ENCODE peak calls at places on chromosomes 1 and 21, in eight cellular contexts. C, G, I, F, S, W, V and Z are unnamed samples.

GRCh38 chr1:199273837-199274379 is 635.1 kb downstream of the PTPRC start:
- DNase-seq in C (no peak), G (peak), I (peak), F (peak), S (no peak), W (no peak), V (no peak), Z (peak)

GRCh38 chr21:14987370-14988170 is 77.2 kb downstream of the NRIP1 start:
- DNase-seq in C (no peak), G (no peak), I (no peak), F (no peak), S (no peak), W (no peak), V (no peak), Z (no peak)

GRCh38 chr1:109618614-109619404 is 607 bp downstream of the GNAT2 start:
- DNase-seq in C (no peak), G (no peak), I (no peak), F (no peak), S (no peak), W (peak), V (no peak), Z (no peak)

GRCh38 chr1:13730751-13731482 is 30.9 kb downstream of the PRDM2 start:
- DNase-seq in C (peak), G (no peak), I (no peak), F (peak), S (no peak), W (no peak), V (peak), Z (peak)

GRCh38 chr1:56894014-56894413 is 39.4 kb downstream of the C8A start:
- DNase-seq in C (no peak), G (no peak), I (no peak), F (no peak), S (no peak), W (no peak), V (no peak), Z (no peak)

GRCh38 chr1:209249785-209250441 is 333.6 kb upstream of the CAMK1G start:
- DNase-seq in C (no peak), G (no peak), I (no peak), F (no peak), S (no peak), W (peak), V (no peak), Z (no peak)

GRCh38 chr1:240149488-240150094 is 57.9 kb downstream of the FMN2 start:
- DNase-seq in C (no peak), G (peak), I (no peak), F (peak), S (peak), W (no peak), V (no peak), Z (peak)

GRCh38 chr1:226903819-226904710 is 33.6 kb downstream of the PSEN2 start:
- DNase-seq in C (no peak), G (peak), I (no peak), F (peak), S (no peak), W (peak), V (no peak), Z (peak)

GRCh38 chr1:89546082-89546889 is 21.7 kb downstream of the LRRC8B start:
- DNase-seq in C (no peak), G (peak), I (peak), F (peak), S (no peak), W (peak), V (no peak), Z (peak)

GRCh38 chr1:24707659-24708058 is 37.6 kb upstream of the CLIC4 start:
- DNase-seq in C (no peak), G (peak), I (no peak), F (no peak), S (no peak), W (no peak), V (no peak), Z (peak)

GRCh38 chr1:21935393-21935804 is 1.7 kb downstream of the HSPG2 start:
- DNase-seq in C (no peak), G (no peak), I (no peak), F (no peak), S (no peak), W (no peak), V (no peak), Z (peak)

GRCh38 chr1:26961826-26962225 is 1.6 kb upstream of the KDF1 start:
- DNase-seq in C (no peak), G (peak), I (peak), F (peak), S (no peak), W (no peak), V (no peak), Z (peak)